ENCODE peak calls at places on chromosomes 11 and 22, in five cellular contexts. One of them, this sample, is unnamed.
A peak's percentile ranks its signal among the peaks of the same experiment; 100 is the strongest.

GRCh38 chr11:33987975-33988580 is 63.5 kb upstream of the CAPRIN1 start:
- DNase-seq in stimulated activated CD4-positive, alpha-beta T cell treated with anti-CD3 and anti-CD28 coated beads, Interleukin-1b, Interleukin-23, amount 100 ng/mL, for 4 hours: peak; percentile 72
- DNase-seq in iris pigment epithelial cell: peak; percentile 84
- DNase-seq in memory B cell: peak; percentile 76
- DNase-seq in pons: peak; percentile 83
- DNase-seq in this sample: peak; percentile 69

GRCh38 chr11:126391970-126392637 is 36.6 kb downstream of the ST3GAL4 start:
- DNase-seq in stimulated activated CD4-positive, alpha-beta T cell treated with anti-CD3 and anti-CD28 coated beads, Interleukin-1b, Interleukin-23, amount 100 ng/mL, for 4 hours: no peak
- DNase-seq in iris pigment epithelial cell: no peak
- DNase-seq in pons: peak; percentile 94
- DNase-seq in memory B cell: no peak
- DNase-seq in this sample: peak; percentile 23

GRCh38 chr11:121652982-121653381 is 200.2 kb upstream of the SORL1-AS1 start:
- DNase-seq in pons: peak; percentile 49
- DNase-seq in memory B cell: no peak
- DNase-seq in iris pigment epithelial cell: no peak
- DNase-seq in stimulated activated CD4-positive, alpha-beta T cell treated with anti-CD3 and anti-CD28 coated beads, Interleukin-1b, Interleukin-23, amount 100 ng/mL, for 4 hours: no peak
- DNase-seq in this sample: no peak

GRCh38 chr11:28114731-28115130 is 6.5 kb downstream of the METTL15 start:
- DNase-seq in stimulated activated CD4-positive, alpha-beta T cell treated with anti-CD3 and anti-CD28 coated beads, Interleukin-1b, Interleukin-23, amount 100 ng/mL, for 4 hours: no peak
- DNase-seq in pons: no peak
- DNase-seq in iris pigment epithelial cell: peak; percentile 40
- DNase-seq in memory B cell: no peak
- DNase-seq in this sample: no peak

GRCh38 chr22:24039046-24039445 is 27.9 kb downstream of the CABIN1 start:
- DNase-seq in memory B cell: no peak
- DNase-seq in pons: no peak
- DNase-seq in iris pigment epithelial cell: peak; percentile 40
- DNase-seq in stimulated activated CD4-positive, alpha-beta T cell treated with anti-CD3 and anti-CD28 coated beads, Interleukin-1b, Interleukin-23, amount 100 ng/mL, for 4 hours: no peak
- DNase-seq in this sample: no peak

GRCh38 chr11:83097671-83098070 is 26.0 kb upstream of the RAB30 start:
- DNase-seq in pons: no peak
- DNase-seq in stimulated activated CD4-positive, alpha-beta T cell treated with anti-CD3 and anti-CD28 coated beads, Interleukin-1b, Interleukin-23, amount 100 ng/mL, for 4 hours: no peak
- DNase-seq in memory B cell: no peak
- DNase-seq in iris pigment epithelial cell: peak; percentile 69
- DNase-seq in this sample: no peak

GRCh38 chr22:45129703-45130524 is 33.8 kb upstream of the NUP50 start:
- DNase-seq in iris pigment epithelial cell: no peak
- DNase-seq in memory B cell: no peak
- DNase-seq in pons: no peak
- DNase-seq in stimulated activated CD4-positive, alpha-beta T cell treated with anti-CD3 and anti-CD28 coated beads, Interleukin-1b, Interleukin-23, amount 100 ng/mL, for 4 hours: no peak
- DNase-seq in this sample: no peak

GRCh38 chr11:76139317-76139716 is 67.0 kb downstream of the WNT11 start:
- DNase-seq in memory B cell: no peak
- DNase-seq in pons: no peak
- DNase-seq in stimulated activated CD4-positive, alpha-beta T cell treated with anti-CD3 and anti-CD28 coated beads, Interleukin-1b, Interleukin-23, amount 100 ng/mL, for 4 hours: no peak
- DNase-seq in iris pigment epithelial cell: no peak
- DNase-seq in this sample: no peak

GRCh38 chr22:20200411-20200810 is 49.6 kb upstream of the CCDC188 start:
- DNase-seq in iris pigment epithelial cell: no peak
- DNase-seq in stimulated activated CD4-positive, alpha-beta T cell treated with anti-CD3 and anti-CD28 coated beads, Interleukin-1b, Interleukin-23, amount 100 ng/mL, for 4 hours: no peak
- DNase-seq in pons: no peak
- DNase-seq in memory B cell: no peak
- DNase-seq in this sample: no peak

GRCh38 chr11:118175031-118175531 is 1.4 kb downstream of the SCN2B start:
- DNase-seq in iris pigment epithelial cell: peak; percentile 45
- DNase-seq in memory B cell: no peak
- DNase-seq in stimulated activated CD4-positive, alpha-beta T cell treated with anti-CD3 and anti-CD28 coated beads, Interleukin-1b, Interleukin-23, amount 100 ng/mL, for 4 hours: no peak
- DNase-seq in pons: peak; percentile 69
- DNase-seq in this sample: peak; percentile 62

GRCh38 chr11:45089845-45090499 is 56.5 kb upstream of the PRDM11 start:
- DNase-seq in pons: no peak
- DNase-seq in memory B cell: no peak
- DNase-seq in iris pigment epithelial cell: peak; percentile 42
- DNase-seq in stimulated activated CD4-positive, alpha-beta T cell treated with anti-CD3 and anti-CD28 coated beads, Interleukin-1b, Interleukin-23, amount 100 ng/mL, for 4 hours: no peak
- DNase-seq in this sample: peak; percentile 61

GRCh38 chr11:31802609-31802989 is 8.5 kb downstream of the PAX6 start:
- DNase-seq in memory B cell: peak; percentile 9
- DNase-seq in pons: no peak
- DNase-seq in iris pigment epithelial cell: no peak
- DNase-seq in stimulated activated CD4-positive, alpha-beta T cell treated with anti-CD3 and anti-CD28 coated beads, Interleukin-1b, Interleukin-23, amount 100 ng/mL, for 4 hours: no peak
- DNase-seq in this sample: no peak

GRCh38 chr11:134578807-134579708 is 167.0 kb upstream of the B3GAT1 start:
- DNase-seq in iris pigment epithelial cell: no peak
- DNase-seq in memory B cell: no peak
- DNase-seq in pons: no peak
- DNase-seq in stimulated activated CD4-positive, alpha-beta T cell treated with anti-CD3 and anti-CD28 coated beads, Interleukin-1b, Interleukin-23, amount 100 ng/mL, for 4 hours: no peak
- DNase-seq in this sample: no peak

GRCh38 chr11:76131142-76131541 is 75.2 kb downstream of the WNT11 start:
- DNase-seq in stimulated activated CD4-positive, alpha-beta T cell treated with anti-CD3 and anti-CD28 coated beads, Interleukin-1b, Interleukin-23, amount 100 ng/mL, for 4 hours: no peak
- DNase-seq in iris pigment epithelial cell: no peak
- DNase-seq in pons: no peak
- DNase-seq in memory B cell: no peak
- DNase-seq in this sample: peak; percentile 28

GRCh38 chr22:49090853-49091135 is 736.9 kb downstream of the BRD1 start:
- DNase-seq in stimulated activated CD4-positive, alpha-beta T cell treated with anti-CD3 and anti-CD28 coated beads, Interleukin-1b, Interleukin-23, amount 100 ng/mL, for 4 hours: no peak
- DNase-seq in memory B cell: no peak
- DNase-seq in pons: no peak
- DNase-seq in iris pigment epithelial cell: no peak
- DNase-seq in this sample: no peak

GRCh38 chr11:58179648-58180047 is 9.2 kb upstream of the OR9Q2 start:
- DNase-seq in pons: no peak
- DNase-seq in memory B cell: no peak
- DNase-seq in iris pigment epithelial cell: no peak
- DNase-seq in stimulated activated CD4-positive, alpha-beta T cell treated with anti-CD3 and anti-CD28 coated beads, Interleukin-1b, Interleukin-23, amount 100 ng/mL, for 4 hours: no peak
- DNase-seq in this sample: no peak

GRCh38 chr11:78449866-78450265 is 32.2 kb upstream of the GAB2 start:
- DNase-seq in memory B cell: no peak
- DNase-seq in iris pigment epithelial cell: peak; percentile 33
- DNase-seq in pons: no peak
- DNase-seq in stimulated activated CD4-positive, alpha-beta T cell treated with anti-CD3 and anti-CD28 coated beads, Interleukin-1b, Interleukin-23, amount 100 ng/mL, for 4 hours: no peak
- DNase-seq in this sample: no peak

GRCh38 chr11:64331569-64332371 is 8.2 kb upstream of the CCDC88B start:
- DNase-seq in memory B cell: peak; percentile 55
- DNase-seq in pons: no peak
- DNase-seq in stimulated activated CD4-positive, alpha-beta T cell treated with anti-CD3 and anti-CD28 coated beads, Interleukin-1b, Interleukin-23, amount 100 ng/mL, for 4 hours: peak; percentile 47
- DNase-seq in iris pigment epithelial cell: peak; percentile 93
- DNase-seq in this sample: no peak

GRCh38 chr22:42816339-42816738 is 40.7 kb downstream of the ARFGAP3 start:
- DNase-seq in memory B cell: no peak
- DNase-seq in iris pigment epithelial cell: no peak
- DNase-seq in pons: no peak
- DNase-seq in stimulated activated CD4-positive, alpha-beta T cell treated with anti-CD3 and anti-CD28 coated beads, Interleukin-1b, Interleukin-23, amount 100 ng/mL, for 4 hours: no peak
- DNase-seq in this sample: no peak

GRCh38 chr22:22342697-22343602 is 98.4 kb downstream of the VPREB1 start:
- DNase-seq in pons: no peak
- DNase-seq in stimulated activated CD4-positive, alpha-beta T cell treated with anti-CD3 and anti-CD28 coated beads, Interleukin-1b, Interleukin-23, amount 100 ng/mL, for 4 hours: peak; percentile 64
- DNase-seq in memory B cell: peak; percentile 77
- DNase-seq in iris pigment epithelial cell: peak; percentile 9
- DNase-seq in this sample: peak; percentile 46

GRCh38 chr22:37270928-37271650 is 11.2 kb upstream of the CYTH4 start:
- DNase-seq in iris pigment epithelial cell: peak; percentile 27
- DNase-seq in stimulated activated CD4-positive, alpha-beta T cell treated with anti-CD3 and anti-CD28 coated beads, Interleukin-1b, Interleukin-23, amount 100 ng/mL, for 4 hours: no peak
- DNase-seq in memory B cell: no peak
- DNase-seq in pons: peak; percentile 33
- DNase-seq in this sample: no peak

GRCh38 chr11:57804466-57804865 is 42.9 kb downstream of the CTNND1 start:
- DNase-seq in memory B cell: no peak
- DNase-seq in pons: no peak
- DNase-seq in stimulated activated CD4-positive, alpha-beta T cell treated with anti-CD3 and anti-CD28 coated beads, Interleukin-1b, Interleukin-23, amount 100 ng/mL, for 4 hours: no peak
- DNase-seq in iris pigment epithelial cell: no peak
- DNase-seq in this sample: no peak

GRCh38 chr22:44703269-44703870 is 1.4 kb downstream of the PRR5 start:
- DNase-seq in stimulated activated CD4-positive, alpha-beta T cell treated with anti-CD3 and anti-CD28 coated beads, Interleukin-1b, Interleukin-23, amount 100 ng/mL, for 4 hours: no peak
- DNase-seq in memory B cell: no peak
- DNase-seq in iris pigment epithelial cell: no peak
- DNase-seq in pons: no peak
- DNase-seq in this sample: no peak

GRCh38 chr22:40118979-40119378 is 58.7 kb upstream of the TNRC6B start:
- DNase-seq in stimulated activated CD4-positive, alpha-beta T cell treated with anti-CD3 and anti-CD28 coated beads, Interleukin-1b, Interleukin-23, amount 100 ng/mL, for 4 hours: no peak
- DNase-seq in pons: no peak
- DNase-seq in memory B cell: no peak
- DNase-seq in iris pigment epithelial cell: no peak
- DNase-seq in this sample: no peak